ENCODE peak calls at places on chromosomes 13 and 19, in six cellular contexts. Q, F, V, I, U and K are unnamed samples.

GRCh38 chr13:30463820-30464495 is 1.8 kb downstream of the HMGB1 start:
- DNase-seq in Q (peak; percentile 73), V (peak; percentile 71), I (peak; percentile 62), F (peak; percentile 42), U (no peak), K (no peak)

GRCh38 chr13:104106705-104107393 is 1040.6 kb upstream of the SLC10A2 start:
- DNase-seq in U (no peak), I (peak; percentile 75), V (no peak), F (peak; percentile 70), Q (no peak), K (no peak)

GRCh38 chr19:11345122-11345752 is 831 bp downstream of the TMEM205 start:
- DNase-seq in U (no peak), Q (no peak), F (no peak), V (no peak), I (peak; percentile 14), K (no peak)

GRCh38 chr19:44306283-44306682 is 1.5 kb upstream of the ZNF235 start:
- DNase-seq in Q (no peak), I (no peak), U (no peak), V (no peak), F (no peak), K (no peak)

GRCh38 chr13:94006271-94006670 is 473.2 kb downstream of the DCT start:
- DNase-seq in Q (no peak), F (no peak), I (no peak), U (no peak), V (no peak), K (no peak)

GRCh38 chr19:8657869-8658268 is 27.4 kb downstream of the NFILZ start:
- DNase-seq in F (no peak), I (no peak), V (no peak), U (no peak), Q (no peak), K (no peak)

GRCh38 chr19:41753159-41753558 is 2.2 kb upstream of the CEACAM6 start:
- DNase-seq in I (no peak), Q (peak; percentile 86), F (no peak), U (no peak), V (peak; percentile 57), K (no peak)

GRCh38 chr19:610071-610800 is 20.6 kb downstream of the HCN2 start:
- DNase-seq in F (no peak), I (no peak), V (no peak), Q (no peak), U (no peak), K (no peak)

GRCh38 chr13:49749852-49750251 is 42.6 kb downstream of the KPNA3 start:
- DNase-seq in U (no peak), F (peak; percentile 31), I (peak; percentile 37), V (no peak), Q (no peak), K (no peak)

GRCh38 chr13:24254151-24254810 is 55.1 kb upstream of the C1QTNF9 start:
- DNase-seq in U (no peak), F (no peak), I (no peak), Q (peak; percentile 47), V (no peak), K (peak; percentile 10)

GRCh38 chr13:73056054-73056962 is 2.5 kb upstream of the KLF5 start:
- DNase-seq in U (no peak), I (peak; percentile 98), F (peak; percentile 97), V (no peak), Q (no peak), K (no peak)

GRCh38 chr19:10797541-10798256 is 38.3 kb downstream of the TMED1 start:
- DNase-seq in F (no peak), Q (peak; percentile 82), V (peak; percentile 86), I (no peak), U (no peak), K (no peak)

GRCh38 chr13:27264181-27264580 is 6.4 kb upstream of the RASL11A start:
- DNase-seq in V (no peak), F (peak; percentile 65), I (peak; percentile 78), U (peak; percentile 35), Q (no peak), K (peak; percentile 63)

GRCh38 chr19:43337737-43338136 is 15.7 kb upstream of the CD177 start:
- DNase-seq in I (no peak), V (no peak), U (no peak), Q (no peak), F (no peak), K (no peak)

GRCh38 chr13:95906999-95907398 is 146.2 kb downstream of the UGGT2 start:
- DNase-seq in I (no peak), V (no peak), Q (no peak), F (no peak), U (no peak), K (no peak)

GRCh38 chr13:50911937-50912624 is 2.5 kb downstream of the RNASEH2B start:
- DNase-seq in V (peak; percentile 82), F (peak; percentile 79), Q (peak; percentile 93), I (peak; percentile 88), U (peak; percentile 81), K (peak; percentile 79)

GRCh38 chr19:50313812-50314536 is 15.2 kb downstream of the KCNC3 start:
- DNase-seq in V (no peak), F (no peak), Q (no peak), U (peak; percentile 54), I (no peak), K (no peak)

GRCh38 chr19:6062274-6062673 is 48.0 kb downstream of the RFX2 start:
- DNase-seq in I (peak; percentile 58), V (no peak), Q (no peak), U (no peak), F (peak; percentile 40), K (no peak)

GRCh38 chr19:7869453-7869909 is 4.7 kb downstream of the PRR36 start:
- DNase-seq in F (no peak), I (no peak), U (no peak), V (peak; percentile 93), Q (peak; percentile 86), K (no peak)

GRCh38 chr13:50910483-50910805 is 853 bp downstream of the RNASEH2B start:
- DNase-seq in I (peak; percentile 62), F (peak; percentile 48), V (no peak), U (no peak), Q (no peak), K (no peak)

GRCh38 chr13:58721273-58721672 is 1089.7 kb downstream of the PCDH17 start:
- DNase-seq in U (no peak), F (no peak), Q (no peak), V (no peak), I (no peak), K (no peak)

GRCh38 chr13:31946091-31946770 is 85.3 kb upstream of the FRY start:
- DNase-seq in V (no peak), U (no peak), Q (no peak), I (peak; percentile 33), F (peak; percentile 25), K (no peak)

GRCh38 chr13:102276479-102276878 is 125.4 kb downstream of the FGF14 start:
- DNase-seq in V (no peak), U (no peak), Q (no peak), F (no peak), I (no peak), K (no peak)

GRCh38 chr19:27774337-27774736 is 1438.6 kb downstream of the UQCRFS1 start:
- DNase-seq in Q (peak; percentile 35), F (no peak), U (no peak), V (no peak), I (no peak), K (no peak)

GRCh38 chr19:45217193-45217956 is 27.8 kb downstream of the EXOC3L2 start:
- DNase-seq in V (no peak), F (no peak), U (no peak), Q (no peak), I (peak; percentile 20), K (no peak)

GRCh38 chr19:55258476-55258827 is 365 bp downstream of the PPP6R1 start:
- DNase-seq in I (no peak), Q (peak; percentile 46), U (peak; percentile 1), F (peak; percentile 14), V (peak; percentile 83), K (no peak)

GRCh38 chr13:108322206-108322824 is 52.8 kb downstream of the TNFSF13B start:
- DNase-seq in Q (no peak), F (peak; percentile 13), U (peak; percentile 9), I (peak; percentile 33), V (peak; percentile 36), K (peak; percentile 4)

GRCh38 chr13:48156466-48156865 is 61.6 kb upstream of the MED4 start:
- DNase-seq in F (no peak), I (no peak), Q (peak; percentile 62), U (peak; percentile 94), V (no peak), K (no peak)

GRCh38 chr19:8577247-8577646 is at the start of gene MYO1F:
- DNase-seq in V (peak; percentile 63), Q (no peak), F (no peak), I (no peak), U (no peak), K (no peak)

GRCh38 chr19:55166530-55167268 is at the start of gene DNAAF3:
- DNase-seq in I (peak; percentile 95), Q (peak; percentile 88), V (peak; percentile 99), F (peak; percentile 93), U (peak; percentile 96), K (peak; percentile 90)

GRCh38 chr13:107743983-107744382 is 471.4 kb downstream of the LIG4 start:
- DNase-seq in Q (no peak), I (peak; percentile 66), V (no peak), U (no peak), F (peak; percentile 53), K (peak; percentile 39)

GRCh38 chr13:30165791-30166190 is 141.6 kb downstream of the KATNAL1 start:
- DNase-seq in V (no peak), I (peak; percentile 57), F (peak; percentile 39), Q (no peak), U (no peak), K (no peak)

GRCh38 chr19:6760606-6761005 is 6.6 kb downstream of the SH2D3A start:
- DNase-seq in U (no peak), V (no peak), I (no peak), Q (no peak), F (no peak), K (no peak)

GRCh38 chr19:35292986-35293732 is 1.2 kb downstream of the MAG start:
- DNase-seq in U (no peak), F (no peak), V (no peak), Q (no peak), I (no peak), K (no peak)

GRCh38 chr19:24140099-24140498 is 53.1 kb downstream of the ZNF254 start:
- DNase-seq in V (no peak), U (no peak), Q (no peak), I (peak; percentile 94), F (peak; percentile 95), K (peak; percentile 83)

GRCh38 chr13:113603116-113603710 is 18.7 kb downstream of the TFDP1 start:
- DNase-seq in I (no peak), Q (no peak), V (no peak), U (no peak), F (no peak), K (no peak)

GRCh38 chr13:44142911-44143665 is 230.5 kb upstream of the SERP2 start:
- DNase-seq in Q (no peak), I (peak; percentile 76), U (no peak), F (peak; percentile 73), V (no peak), K (no peak)

GRCh38 chr13:114124921-114125320 is 7.5 kb downstream of the RASA3 start:
- DNase-seq in Q (peak; percentile 68), F (peak; percentile 83), V (peak; percentile 83), U (no peak), I (peak; percentile 88), K (peak; percentile 58)

GRCh38 chr19:15421726-15422260 is 3.0 kb upstream of the AKAP8L start:
- DNase-seq in Q (no peak), U (no peak), I (no peak), V (no peak), F (no peak), K (no peak)